ENCODE peak calls at places on chromosomes 6 and 20, in four cellular contexts. One of them, this sample, is unnamed.

GRCh38 chr6:79544939-79545450 is 7.8 kb upstream of the LCA5 start:
- DNase-seq in HEK293T: peak
- DNase-seq in AG10803: peak
- DNase-seq in LoVo: peak
- DNase-seq in this sample: peak

GRCh38 chr6:13012977-13013680 is 296.6 kb downstream of the PHACTR1 start:
- DNase-seq in HEK293T: peak
- DNase-seq in AG10803: no peak
- DNase-seq in LoVo: no peak
- DNase-seq in this sample: no peak

GRCh38 chr6:112305795-112306194 is 41.3 kb upstream of the RFPL4B start:
- DNase-seq in HEK293T: no peak
- DNase-seq in AG10803: no peak
- DNase-seq in LoVo: no peak
- DNase-seq in this sample: no peak

GRCh38 chr6:15129872-15130271 is 116.0 kb upstream of the JARID2 start:
- DNase-seq in HEK293T: no peak
- DNase-seq in AG10803: no peak
- DNase-seq in LoVo: no peak
- DNase-seq in this sample: no peak

GRCh38 chr6:39073471-39074355 is 25.1 kb downstream of the GLP1R start:
- DNase-seq in HEK293T: no peak
- DNase-seq in AG10803: no peak
- DNase-seq in LoVo: no peak
- DNase-seq in this sample: no peak

GRCh38 chr20:24257171-24257570 is 212.3 kb upstream of the SYNDIG1 start:
- DNase-seq in HEK293T: no peak
- DNase-seq in AG10803: no peak
- DNase-seq in LoVo: no peak
- DNase-seq in this sample: no peak

GRCh38 chr6:54366647-54367327 is 58.5 kb downstream of the TINAG start:
- DNase-seq in HEK293T: no peak
- DNase-seq in AG10803: no peak
- DNase-seq in LoVo: no peak
- DNase-seq in this sample: no peak

GRCh38 chr20:61806995-61807394 is 258.7 kb downstream of the TAF4 start:
- DNase-seq in HEK293T: no peak
- DNase-seq in AG10803: no peak
- DNase-seq in LoVo: no peak
- DNase-seq in this sample: no peak

GRCh38 chr6:5763407-5763806 is 243.3 kb downstream of the NRN1 start:
- DNase-seq in HEK293T: no peak
- DNase-seq in AG10803: peak
- DNase-seq in LoVo: no peak
- DNase-seq in this sample: no peak

GRCh38 chr6:44061375-44062104 is 65.7 kb downstream of the MRPL14 start:
- DNase-seq in HEK293T: no peak
- DNase-seq in AG10803: peak
- DNase-seq in LoVo: no peak
- DNase-seq in this sample: no peak

GRCh38 chr20:62808211-62808865 is 3.7 kb downstream of the OGFR start:
- DNase-seq in HEK293T: peak
- DNase-seq in AG10803: peak
- DNase-seq in LoVo: peak
- DNase-seq in this sample: peak

GRCh38 chr20:17568972-17569471 is 853 bp upstream of the DSTN start:
- DNase-seq in HEK293T: peak
- DNase-seq in AG10803: peak
- DNase-seq in LoVo: peak
- DNase-seq in this sample: peak

GRCh38 chr6:82408952-82409421 is 45.4 kb downstream of the TPBG start:
- DNase-seq in HEK293T: no peak
- DNase-seq in AG10803: peak
- DNase-seq in LoVo: no peak
- DNase-seq in this sample: no peak

GRCh38 chr20:43022568-43022967 is 167.1 kb downstream of the PTPRT start:
- DNase-seq in HEK293T: no peak
- DNase-seq in AG10803: no peak
- DNase-seq in LoVo: no peak
- DNase-seq in this sample: no peak

GRCh38 chr6:84426002-84426705 is 198.7 kb upstream of the CEP162 start:
- DNase-seq in HEK293T: no peak
- DNase-seq in AG10803: no peak
- DNase-seq in LoVo: no peak
- DNase-seq in this sample: no peak

GRCh38 chr6:35534396-35535170 is 21.9 kb upstream of the TULP1 start:
- DNase-seq in HEK293T: no peak
- DNase-seq in AG10803: no peak
- DNase-seq in LoVo: no peak
- DNase-seq in this sample: no peak

GRCh38 chr6:56718236-56718635 is 75.5 kb upstream of the DST start:
- DNase-seq in HEK293T: no peak
- DNase-seq in AG10803: no peak
- DNase-seq in LoVo: no peak
- DNase-seq in this sample: no peak